ENCODE peak calls at places on chromosomes 2 and 18, in six cellular contexts. N is HepG2, B is H9, V is mammary epithelial cell, X is neuronal stem cell, P is trophoblast cell. K is an unnamed sample.

GRCh38 chr18:9101730-9102390 is 639 bp upstream of the NDUFV2 start:
- DNase-seq in N (peak), B (no peak), V (peak), X (no peak), P (peak), K (peak)

GRCh38 chr18:48861181-48861715 is 89.5 kb downstream of the SMAD7 start:
- DNase-seq in N (no peak), B (peak), V (no peak), X (no peak), P (peak), K (no peak)

GRCh38 chr18:36089001-36089400 is 21.6 kb upstream of the RPRD1A start:
- DNase-seq in N (no peak), B (no peak), V (peak), X (no peak), P (peak), K (no peak)

GRCh38 chr2:233349005-233349998 is 5.0 kb upstream of the DGKD start:
- DNase-seq in N (peak), B (no peak), V (no peak), X (no peak), P (no peak), K (peak)

GRCh38 chr2:119769645-119770044 is 9.9 kb downstream of the PTPN4 start:
- DNase-seq in N (no peak), B (no peak), V (no peak), X (no peak), P (no peak), K (no peak)

GRCh38 chr2:60641866-60642788 is 88.7 kb upstream of the BCL11A start:
- DNase-seq in N (peak), B (peak), V (peak), X (peak), P (peak), K (peak)

GRCh38 chr2:240960309-240960962 is 38.0 kb upstream of the SNED1 start:
- DNase-seq in N (peak), B (peak), V (no peak), X (no peak), P (no peak), K (peak)

GRCh38 chr2:218060122-218060521 is 8.9 kb upstream of the RUFY4 start:
- DNase-seq in N (no peak), B (no peak), V (no peak), X (no peak), P (no peak), K (no peak)

GRCh38 chr2:61241266-61241665 is 79.3 kb downstream of the C2orf74 start:
- DNase-seq in N (no peak), B (no peak), V (no peak), X (no peak), P (peak), K (no peak)

GRCh38 chr2:232435805-232436204 is 20.1 kb upstream of the ALPI start:
- DNase-seq in N (no peak), B (no peak), V (no peak), X (no peak), P (no peak), K (no peak)

GRCh38 chr2:109728809-109729208 is 65.3 kb upstream of the RGPD5 start:
- DNase-seq in N (no peak), B (no peak), V (no peak), X (no peak), P (no peak), K (no peak)

GRCh38 chr2:205563646-205564045 is 118.7 kb upstream of the NRP2 start:
- DNase-seq in N (no peak), B (peak), V (no peak), X (no peak), P (peak), K (peak)

GRCh38 chr2:25821225-25822056 is 56.8 kb downstream of the ASXL2 start:
- DNase-seq in N (no peak), B (no peak), V (peak), X (no peak), P (no peak), K (no peak)
- H3K27ac ChIP-seq in N (no peak), B (no peak), V (no peak), X (no peak), P (no peak), K (no peak)

GRCh38 chr2:182587831-182588230 is 128.2 kb upstream of the DNAJC10 start:
- DNase-seq in N (no peak), B (no peak), V (peak), X (no peak), P (peak), K (no peak)
- H3K9ac ChIP-seq in N (no peak), B (no peak), V (no peak), X (no peak), P (no peak), K (no peak)

GRCh38 chr18:58567453-58568196 is 61.3 kb downstream of the ALPK2 start:
- DNase-seq in N (peak), B (no peak), V (peak), X (no peak), P (no peak), K (no peak)

GRCh38 chr18:58565021-58565420 is 63.9 kb downstream of the ALPK2 start:
- DNase-seq in N (no peak), B (no peak), V (no peak), X (no peak), P (no peak), K (no peak)

GRCh38 chr18:58559427-58560186 is 69.3 kb downstream of the ALPK2 start:
- DNase-seq in N (no peak), B (no peak), V (no peak), X (no peak), P (no peak), K (no peak)

GRCh38 chr18:58562146-58562998 is 66.5 kb downstream of the ALPK2 start:
- DNase-seq in N (no peak), B (no peak), V (no peak), X (no peak), P (no peak), K (no peak)

GRCh38 chr18:58562999-58563667 is 65.8 kb downstream of the ALPK2 start:
- DNase-seq in N (no peak), B (no peak), V (no peak), X (no peak), P (no peak), K (no peak)
- H3K27ac ChIP-seq in N (no peak), B (no peak), V (no peak), X (no peak), P (no peak), K (no peak)

GRCh38 chr2:184597571-184597980 is 753 bp upstream of the ZNF804A start:
- DNase-seq in N (no peak), B (peak), V (no peak), X (peak), P (peak), K (no peak)

GRCh38 chr2:184598313-184599053 is at the start of gene ZNF804A:
- DNase-seq in N (no peak), B (peak), V (peak), X (peak), P (peak), K (peak)

GRCh38 chr2:184599054-184599874 is 935 bp downstream of the ZNF804A start:
- DNase-seq in N (no peak), B (no peak), V (no peak), X (no peak), P (no peak), K (no peak)

GRCh38 chr2:184597996-184598312 is 375 bp upstream of the ZNF804A start:
- DNase-seq in N (no peak), B (no peak), V (no peak), X (no peak), P (no peak), K (no peak)

DNA sequence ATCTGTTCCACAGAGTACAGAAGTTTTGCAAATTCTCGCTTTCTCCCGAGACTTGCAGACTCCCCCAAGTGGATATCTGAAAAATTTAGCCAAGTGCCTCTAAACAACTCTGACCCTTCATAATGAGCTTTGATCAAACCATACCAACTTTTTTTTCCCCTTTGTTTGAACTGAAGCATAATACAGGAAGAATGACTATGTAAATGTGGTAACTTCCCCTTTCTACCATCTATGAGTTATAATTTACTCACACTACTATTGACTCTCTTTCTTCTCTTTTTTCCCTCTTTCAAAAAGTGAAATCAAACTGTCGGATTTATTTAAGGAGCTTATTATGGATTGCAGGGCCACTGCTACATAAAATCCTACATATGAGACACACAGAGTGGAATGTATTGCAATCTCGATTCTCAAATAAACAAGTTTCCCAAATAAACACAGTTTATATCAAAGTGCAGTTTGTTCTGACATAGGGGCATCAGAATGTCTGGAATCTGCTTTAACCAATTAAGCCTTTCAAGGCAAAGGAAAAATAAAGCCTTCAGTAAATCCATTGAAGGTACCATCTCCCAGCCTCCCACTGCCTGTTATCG is 1.4 kb upstream of the ZNF804A start:
- DNase-seq in N (peak), B (no peak), V (no peak), X (peak), P (peak), K (no peak)
- H3K9ac ChIP-seq in N (no peak), B (no peak), V (no peak), X (no peak), P (no peak), K (no peak)

K was measured in colonic mucosa.